ENCODE peak calls at places on chromosomes 12 and 14, in ten cellular contexts. G is Caki2; S is NCI-H1092 treated with DMSO at 0.1 percent for 48 hours; P is stimulated activated CD8-positive, alpha-beta memory T cell treated with anti-CD3 and anti-CD28 coated beads, Interleukin-4, amount 100 ng/mL, for 1 hour; B is AG09319; R is activated CD4-positive, alpha-beta T cell treated with anti-CD3 and anti-CD28 coated beads, Interleukin-2, amount 10 ng/mL, durations not matched to agents 7 days and 5 days; J is COR-L47; Z is body of pancreas; Y is amygdala; K is suprapubic skin. E is an unnamed sample.
A peak's percentile ranks its signal among the peaks of the same experiment; 100 is the strongest.

GRCh38 chr14:50318031-50318626 is 6.0 kb downstream of the DMAC2L start:
- DNase-seq in Z (no peak), Y (no peak), S (peak; percentile 31), P (no peak), G (no peak), B (no peak), R (no peak), J (peak; percentile 13), K (no peak), E (peak; percentile 37)

GRCh38 chr12:100068305-100068704 is 74.4 kb downstream of the BLTP3B start:
- DNase-seq in K (no peak), B (no peak), Y (no peak), P (no peak), R (no peak), J (no peak), G (no peak), Z (no peak), S (no peak), E (no peak)

GRCh38 chr14:105486333-105486973 is at the start of gene CRIP1:
- DNase-seq in R (no peak), Y (no peak), G (no peak), J (no peak), K (no peak), P (no peak), B (no peak), S (no peak), Z (no peak), E (no peak)

GRCh38 chr12:49565119-49565955 is 2.6 kb downstream of the MCRS1 start:
- DNase-seq in R (no peak), B (no peak), G (no peak), J (no peak), P (no peak), S (no peak), Z (no peak), Y (peak; percentile 60), K (no peak), E (no peak)

GRCh38 chr12:67919406-67919805 is 69.8 kb upstream of the IFNG-AS1 start:
- DNase-seq in B (no peak), Y (no peak), S (no peak), P (no peak), K (no peak), Z (no peak), J (no peak), R (no peak), G (no peak), E (no peak)

GRCh38 chr12:17511369-17511768 is 578.6 kb downstream of the RERGL start:
- DNase-seq in Y (no peak), J (no peak), G (no peak), Z (no peak), R (no peak), P (no peak), K (no peak), S (no peak), B (no peak), E (no peak)

GRCh38 chr12:115419145-115419646 is 735.2 kb upstream of the TBX3 start:
- DNase-seq in B (no peak), Z (no peak), P (no peak), R (no peak), S (no peak), J (no peak), Y (no peak), G (no peak), K (no peak), E (no peak)

GRCh38 chr12:119444462-119445044 is 110.0 kb downstream of the CCDC60 start:
- DNase-seq in J (peak; percentile 9), Z (peak; percentile 30), K (no peak), Y (no peak), G (peak; percentile 75), B (no peak), P (no peak), R (peak; percentile 57), S (peak; percentile 44), E (peak; percentile 4)

GRCh38 chr12:69897744-69898143 is 72.7 kb downstream of the MYRFL start:
- DNase-seq in S (no peak), K (no peak), P (no peak), J (no peak), R (no peak), B (peak; percentile 49), Y (peak; percentile 54), Z (no peak), G (peak; percentile 24), E (no peak)

GRCh38 chr14:77023001-77023996 is 5.2 kb downstream of the IRF2BPL start:
- DNase-seq in K (no peak), G (peak; percentile 57), R (no peak), Y (peak; percentile 60), Z (peak; percentile 75), P (no peak), S (peak; percentile 62), B (no peak), J (peak; percentile 64), E (peak; percentile 41)

GRCh38 chr12:69258655-69259054 is 19.3 kb downstream of the CPSF6 start:
- DNase-seq in P (no peak), K (peak; percentile 76), Y (no peak), G (no peak), S (no peak), Z (no peak), B (no peak), R (no peak), J (no peak), E (no peak)

GRCh38 chr12:1429980-1430379 is 164.4 kb downstream of the FBXL14 start:
- DNase-seq in J (no peak), P (no peak), Y (no peak), B (peak; percentile 20), G (no peak), Z (no peak), R (no peak), S (no peak), K (no peak), E (no peak)

GRCh38 chr14:79466938-79467527 is 744.3 kb downstream of the DIO2 start:
- DNase-seq in Y (no peak), P (no peak), B (no peak), G (no peak), K (no peak), S (no peak), R (no peak), Z (no peak), J (no peak), E (no peak)

GRCh38 chr14:106372870-106373657 is 846.7 kb downstream of the TMEM121 start:
- DNase-seq in P (peak; percentile 50), S (peak; percentile 41), G (peak; percentile 26), B (no peak), Y (no peak), R (peak; percentile 79), K (no peak), Z (peak; percentile 63), J (peak; percentile 79), E (no peak)

GRCh38 chr12:3295648-3296408 is 195.2 kb upstream of the PRMT8 start:
- DNase-seq in K (no peak), P (no peak), G (no peak), R (no peak), S (no peak), B (no peak), Y (no peak), J (no peak), Z (peak; percentile 62), E (no peak)

GRCh38 chr12:108759914-108760313 is 28.6 kb upstream of the CORO1C start:
- DNase-seq in Y (peak; percentile 30), Z (no peak), G (no peak), S (no peak), B (no peak), K (no peak), R (no peak), J (no peak), P (no peak), E (no peak)

GRCh38 chr14:75418779-75419768 is 8.7 kb upstream of the JDP2 start:
- DNase-seq in P (no peak), G (peak; percentile 12), B (no peak), S (no peak), J (no peak), Z (peak; percentile 50), R (peak; percentile 41), Y (no peak), K (no peak), E (no peak)

E was measured in frontal cortex.